ENCODE peak calls at places on chromosomes 11 and 22, in six cellular contexts. F, C, A, T, H and S are unnamed samples.

GRCh38 chr11:95788921-95789505 is 569 bp downstream of the FAM76B start:
- DNase-seq in F (no peak), C (peak), A (no peak), T (no peak), H (peak), S (no peak)

GRCh38 chr11:130918081-130918480 is 1.8 kb upstream of the SNX19 start:
- DNase-seq in F (no peak), C (no peak), A (no peak), T (no peak), H (no peak), S (no peak)

GRCh38 chr22:46652081-46652929 is 32.1 kb downstream of the GRAMD4 start:
- DNase-seq in F (no peak), C (no peak), A (no peak), T (no peak), H (no peak), S (no peak)

GRCh38 chr11:71293961-71294782 is 41.8 kb upstream of the SHANK2 start:
- DNase-seq in F (no peak), C (no peak), A (no peak), T (no peak), H (no peak), S (no peak)

GRCh38 chr11:33324211-33324985 is 67.2 kb downstream of the HIPK3 start:
- DNase-seq in F (no peak), C (no peak), A (no peak), T (no peak), H (no peak), S (no peak)

GRCh38 chr11:102806296-102806695 is 8.3 kb upstream of the MMP1 start:
- DNase-seq in F (no peak), C (peak), A (no peak), T (no peak), H (peak), S (no peak)

GRCh38 chr22:24406322-24407277 is 20.8 kb upstream of the ADORA2A start:
- DNase-seq in F (no peak), C (no peak), A (no peak), T (no peak), H (no peak), S (no peak)

GRCh38 chr11:84140386-84141169 is 854.4 kb upstream of the CCDC90B start:
- DNase-seq in F (no peak), C (no peak), A (no peak), T (peak), H (no peak), S (no peak)

GRCh38 chr22:37626144-37626543 is 13.3 kb upstream of the SH3BP1 start:
- DNase-seq in F (no peak), C (no peak), A (no peak), T (no peak), H (no peak), S (no peak)

GRCh38 chr11:61897387-61898246 is 6.3 kb upstream of the FADS3 start:
- DNase-seq in F (peak), C (peak), A (peak), T (peak), H (no peak), S (peak)